ENCODE peak calls at places on chromosome 12, in five cellular contexts. J is thoracic aorta; O is cardiac fibroblast; N is GM12865; U is CD4-positive, alpha-beta T cell. P is an unnamed sample.
A peak's percentile ranks its signal among the peaks of the same experiment; 100 is the strongest.

GRCh38 chr12:69284131-69284530 is 44.8 kb downstream of the CPSF6 start:
- DNase-seq in J (peak; percentile 11), U (no peak), O (peak; percentile 84), N (no peak), P (peak; percentile 28)

GRCh38 chr12:131985145-131985875 is 35.6 kb downstream of the EP400 start:
- DNase-seq in N (no peak), O (no peak), U (no peak), J (no peak), P (no peak)

GRCh38 chr12:68317047-68317667 is 15.0 kb downstream of the MDM1 start:
- DNase-seq in N (peak; percentile 68), J (no peak), O (peak; percentile 82), U (peak; percentile 18), P (no peak)

GRCh38 chr12:64186789-64187188 is 35.3 kb downstream of the KICS2 start:
- DNase-seq in O (peak; percentile 78), N (peak; percentile 41), U (no peak), J (no peak), P (no peak)

GRCh38 chr12:108102363-108102762 is 26.7 kb upstream of the WSCD2 start:
- DNase-seq in J (no peak), N (peak; percentile 35), U (no peak), O (no peak), P (no peak)

GRCh38 chr12:25942709-25943108 is 15.8 kb upstream of the RASSF8 start:
- DNase-seq in J (no peak), U (no peak), N (no peak), O (peak; percentile 39), P (no peak)

GRCh38 chr12:3490848-3491382 is at the start of gene PRMT8:
- DNase-seq in U (no peak), O (peak; percentile 6), J (no peak), N (no peak), P (no peak)

GRCh38 chr12:110079477-110080400 is 31.4 kb upstream of the C12orf76 start:
- DNase-seq in U (peak; percentile 54), O (peak; percentile 26), J (no peak), N (peak; percentile 94), P (no peak)

GRCh38 chr12:7959278-7960063 is 23.5 kb upstream of the SLC2A3 start:
- DNase-seq in U (peak; percentile 24), J (no peak), N (peak; percentile 83), O (peak; percentile 9), P (no peak)

DNA sequence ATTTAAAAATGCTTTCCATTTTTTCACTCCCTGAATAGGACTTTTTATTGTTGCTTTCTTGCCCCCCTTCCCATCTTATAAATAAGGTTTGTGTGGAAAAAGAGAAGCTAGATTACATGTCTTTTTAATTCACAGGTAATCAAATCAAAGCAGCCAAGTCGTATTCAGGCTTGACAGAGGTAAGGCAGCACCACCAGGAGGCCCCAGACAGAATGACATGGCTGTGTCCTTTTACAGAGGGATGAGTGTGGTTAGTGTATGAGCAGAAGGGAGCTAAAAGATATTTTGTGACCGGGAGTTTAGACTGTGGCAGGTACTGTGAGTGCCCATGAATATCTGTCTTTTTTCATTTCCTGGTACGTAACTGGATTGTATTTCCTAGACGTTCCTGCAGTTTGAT is 596.1 kb downstream of the ETNK1 start:
- DNase-seq in J (no peak), N (no peak), U (no peak), O (peak; percentile 20), P (no peak)
- TF ChIP-seq CTCF in J (no peak), N (no peak), U (no peak), O (peak; percentile 31), P (no peak)

DNA sequence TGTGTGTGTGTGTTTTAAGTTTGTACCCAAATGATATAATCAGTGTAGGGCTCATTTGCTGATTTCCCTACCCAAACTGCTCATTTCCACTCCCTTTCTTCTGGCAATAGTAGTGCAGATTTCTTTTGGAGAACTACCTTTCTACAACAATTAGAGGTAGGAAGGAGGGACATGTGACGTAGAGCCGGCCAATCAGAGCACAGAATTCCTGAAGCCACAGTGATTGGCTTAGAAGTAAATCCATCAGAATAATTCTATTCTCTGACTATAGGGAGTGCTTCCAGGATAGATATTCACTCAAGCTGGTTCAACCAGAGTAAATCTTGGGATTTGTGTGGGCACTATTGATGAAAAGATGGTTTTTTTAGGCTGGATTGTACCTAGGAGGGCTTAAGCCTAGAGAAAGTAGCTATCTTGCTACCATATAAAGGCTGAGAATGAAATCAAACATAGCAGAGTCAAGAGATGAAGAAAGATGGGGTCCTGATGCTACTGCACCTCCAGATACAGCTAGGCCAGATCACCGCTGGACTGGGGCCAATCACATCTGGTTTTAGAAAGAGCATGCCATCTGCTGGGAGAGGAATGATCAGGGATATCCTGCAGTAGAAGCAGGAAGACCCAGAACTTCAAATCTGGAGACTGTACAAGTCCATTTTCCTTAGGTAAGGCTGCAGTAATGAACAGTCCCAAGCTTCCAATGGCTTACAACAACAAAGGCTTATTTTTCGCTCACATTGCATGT is 54.1 kb upstream of the NUAK1 start:
- DNase-seq in O (no peak), N (no peak), J (no peak), U (no peak), P (no peak)
- TF ChIP-seq CTCF in O (no peak), N (no peak), J (no peak), U (no peak), P (no peak)

DNA sequence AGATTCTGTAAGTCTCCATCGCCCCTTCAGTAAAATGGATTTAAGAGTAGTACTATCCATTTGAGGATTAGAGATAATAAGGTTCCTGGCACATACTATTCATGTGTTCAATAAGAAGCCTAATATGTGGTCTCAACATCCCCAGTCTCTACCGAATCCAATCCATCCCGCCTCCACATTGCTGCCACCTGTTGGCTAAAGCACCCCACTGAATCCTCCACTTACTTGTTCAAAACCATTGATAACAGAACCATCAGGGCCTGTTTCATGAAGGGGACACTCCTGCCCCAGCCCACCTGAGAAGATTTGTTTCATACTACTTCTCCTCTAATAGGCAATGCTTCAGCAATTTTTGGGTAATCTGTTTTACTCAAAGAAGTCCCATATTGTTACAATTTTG is 147.5 kb downstream of the SLC2A13 start:
- DNase-seq in U (no peak), N (peak; percentile 6), J (no peak), O (no peak), P (no peak)
- TF ChIP-seq CTCF in U (no peak), N (peak; percentile 21), J (no peak), O (peak; percentile 10), P (no peak)

DNA sequence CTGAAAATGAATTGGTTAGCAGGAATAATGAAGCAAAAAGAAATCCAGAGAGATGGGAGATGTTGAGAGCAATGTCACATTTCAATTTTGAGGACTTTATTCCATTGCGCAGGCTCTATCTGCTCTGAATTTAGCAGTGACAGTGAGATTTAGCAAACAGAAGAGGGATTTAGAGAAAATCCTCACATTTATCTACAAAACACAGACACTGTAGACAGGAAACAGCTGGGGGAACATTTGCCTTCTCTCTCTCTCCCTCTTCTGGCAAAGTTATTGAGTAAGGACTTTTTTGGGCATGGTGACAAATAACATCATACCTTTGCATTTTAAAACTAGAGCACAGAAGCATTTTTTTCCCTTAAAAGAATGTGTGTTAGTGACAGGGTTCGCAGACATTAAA is at the start of gene IGF1:
- DNase-seq in N (no peak), U (no peak), J (no peak), O (peak; percentile 65), P (no peak)
- TF ChIP-seq CTCF in N (no peak), U (no peak), J (no peak), O (peak; percentile 9), P (no peak)

DNA sequence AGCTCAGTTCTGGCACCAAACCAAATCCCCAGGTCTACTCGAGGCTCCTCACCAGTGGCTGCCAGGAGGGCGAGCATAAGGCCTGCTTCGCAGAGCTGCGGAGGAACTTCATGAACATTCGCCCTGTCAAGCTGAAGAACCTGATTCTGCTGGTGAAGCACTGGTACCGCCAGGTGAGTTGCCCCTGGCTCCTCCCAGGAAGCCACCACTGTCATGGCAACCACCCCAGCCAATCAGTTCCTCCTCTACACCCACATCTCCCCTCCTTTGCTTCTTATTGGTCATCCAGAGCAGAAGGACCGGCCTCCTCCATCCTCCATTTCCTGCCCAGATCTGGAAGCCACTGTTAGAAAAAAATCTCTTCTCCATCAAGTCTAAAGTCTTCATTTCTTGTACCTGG is 17.2 kb upstream of the OAS2 start:
- DNase-seq in O (no peak), N (peak; percentile 54), J (no peak), U (no peak), P (no peak)
- TF ChIP-seq CTCF in O (no peak), N (no peak), J (no peak), U (no peak), P (no peak)

GRCh38 chr12:126663304-126664094 is 1598.3 kb downstream of the AACS start:
- DNase-seq in O (peak; percentile 67), N (peak; percentile 14), U (no peak), J (no peak), P (no peak)
- TF ChIP-seq CTCF in O (peak; percentile 33), N (peak; percentile 3), U (no peak), J (no peak), P (no peak)

GRCh38 chr12:59444932-59445331 is 150.9 kb upstream of the SLC16A7 start:
- DNase-seq in J (no peak), O (peak; percentile 58), U (no peak), N (peak; percentile 5), P (no peak)
- TF ChIP-seq CTCF in J (no peak), O (peak; percentile 25), U (peak; percentile 49), N (peak; percentile 6), P (no peak)

GRCh38 chr12:39621670-39622069 is 2.1 kb upstream of the ABCD2 start:
- DNase-seq in O (no peak), J (no peak), N (no peak), U (no peak), P (no peak)

GRCh38 chr12:39619316-39619659 is 315 bp downstream of the ABCD2 start:
- DNase-seq in O (no peak), J (no peak), N (peak; percentile 67), U (no peak), P (no peak)

GRCh38 chr12:39620664-39621658 is 1.4 kb upstream of the ABCD2 start:
- DNase-seq in O (peak; percentile 20), U (no peak), N (peak; percentile 78), J (no peak), P (no peak)

GRCh38 chr12:39618701-39619100 is 902 bp downstream of the ABCD2 start:
- DNase-seq in O (no peak), N (peak; percentile 47), J (no peak), U (no peak), P (no peak)

GRCh38 chr12:39619660-39620433 is at the start of gene ABCD2:
- DNase-seq in O (peak; percentile 83), J (peak; percentile 10), U (peak; percentile 54), N (peak; percentile 97), P (peak; percentile 65)
- TF ChIP-seq CTCF in O (no peak), J (no peak), U (no peak), N (no peak), P (no peak)

DNA sequence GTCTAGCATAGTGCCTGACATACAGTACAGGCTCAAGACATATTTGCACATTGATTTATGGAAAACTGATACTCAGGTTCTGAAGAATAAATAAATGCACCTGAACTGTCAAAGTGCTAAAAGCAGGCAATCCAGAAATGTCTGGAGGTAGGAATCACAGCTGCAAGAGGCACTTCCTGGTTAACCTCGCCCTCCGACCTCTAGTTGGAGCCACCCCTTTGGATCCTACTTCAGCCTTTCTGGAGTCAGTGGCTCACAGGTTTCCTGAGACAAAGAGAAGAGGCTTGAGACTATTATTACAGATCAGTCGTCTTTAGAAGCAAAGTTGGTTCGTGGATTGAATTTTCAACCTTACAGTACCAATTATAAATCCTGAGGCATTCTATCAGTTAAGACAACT is 13.0 kb downstream of the TCP11L2 start:
- DNase-seq in O (no peak), N (no peak), U (no peak), J (no peak), P (no peak)
- TF ChIP-seq CTCF in O (no peak), N (no peak), U (no peak), J (no peak), P (no peak)

GRCh38 chr12:559907-560455 is 100.2 kb downstream of the B4GALNT3 start:
- DNase-seq in N (no peak), O (no peak), U (no peak), J (no peak), P (no peak)
- TF ChIP-seq CTCF in N (no peak), O (no peak), U (no peak), J (no peak), P (no peak)